ENCODE peak calls at places on chromosomes 12 and 14, in eight cellular contexts. F is NCI-H460; B is ELR; W is stimulated activated CD8-positive, alpha-beta memory T cell treated with anti-CD3 and anti-CD28 coated beads, Interleukin-12 subunit alpha, Interleukin-12 subunit beta, amount 100 ng/mL, for 4 hours; Q is right cardiac atrium; M is cardiac fibroblast; P is activated naive CD8-positive, alpha-beta T cell treated with anti-CD3 and anti-CD28 coated beads, Interleukin-2, amount 50 U/mL, for 24 hours; A is heart left ventricle. X is an unnamed sample.

GRCh38 chr12:6374781-6375150 is 597 bp downstream of the SCNN1A start:
- DNase-seq in F (no peak), B (no peak), W (no peak), Q (no peak), M (no peak), P (no peak), A (no peak), X (no peak)

GRCh38 chr14:64835431-64835830 is 44.3 kb downstream of the SPTB start:
- DNase-seq in F (no peak), B (no peak), W (no peak), Q (no peak), M (no peak), P (no peak), A (no peak), X (no peak)

GRCh38 chr14:99393059-99393655 is 87.5 kb downstream of the SETD3 start:
- DNase-seq in F (peak), B (peak), W (no peak), Q (no peak), M (peak), P (peak), A (no peak), X (no peak)

GRCh38 chr12:18414671-18415070 is 153.4 kb downstream of the PIK3C2G start:
- DNase-seq in F (no peak), B (no peak), W (no peak), Q (no peak), M (no peak), P (no peak), A (no peak), X (no peak)

GRCh38 chr14:26427059-26427458 is 170.8 kb downstream of the NOVA1 start:
- DNase-seq in F (no peak), B (no peak), W (no peak), Q (no peak), M (peak), P (no peak), A (peak), X (no peak)

GRCh38 chr12:12562016-12562483 is 613 bp downstream of the DUSP16 start:
- DNase-seq in F (no peak), B (peak), W (peak), Q (peak), M (peak), P (peak), A (peak), X (peak)

GRCh38 chr12:62158416-62159360 is 101.5 kb upstream of the USP15 start:
- DNase-seq in F (no peak), B (no peak), W (no peak), Q (no peak), M (no peak), P (no peak), A (no peak), X (no peak)

GRCh38 chr12:47845066-47845465 is 25.4 kb upstream of the HDAC7 start:
- DNase-seq in F (no peak), B (no peak), W (no peak), Q (no peak), M (no peak), P (no peak), A (no peak), X (no peak)

GRCh38 chr14:103402700-103403099 is 17.5 kb downstream of the MARK3 start:
- DNase-seq in F (no peak), B (peak), W (no peak), Q (no peak), M (peak), P (no peak), A (peak), X (no peak)

GRCh38 chr12:122094735-122095561 is 16.4 kb downstream of the MLXIP start:
- DNase-seq in F (no peak), B (peak), W (no peak), Q (no peak), M (peak), P (no peak), A (no peak), X (no peak)

GRCh38 chr12:54217309-54217661 is 28.5 kb upstream of the SMUG1 start:
- DNase-seq in F (no peak), B (no peak), W (no peak), Q (no peak), M (no peak), P (no peak), A (no peak), X (no peak)

GRCh38 chr12:105198961-105199360 is 37.0 kb downstream of the APPL2 start:
- DNase-seq in F (no peak), B (peak), W (no peak), Q (no peak), M (no peak), P (no peak), A (no peak), X (no peak)

GRCh38 chr14:96614528-96614927 is 112.3 kb downstream of the PAPOLA start:
- DNase-seq in F (no peak), B (no peak), W (no peak), Q (no peak), M (no peak), P (no peak), A (no peak), X (no peak)

GRCh38 chr12:22797686-22798085 is 172.7 kb downstream of the ETNK1 start:
- DNase-seq in F (no peak), B (no peak), W (no peak), Q (no peak), M (no peak), P (no peak), A (no peak), X (no peak)

GRCh38 chr12:109418848-109419474 is 58.1 kb downstream of the KCTD10 start:
- DNase-seq in F (no peak), B (no peak), W (no peak), Q (no peak), M (no peak), P (no peak), A (no peak), X (no peak)

GRCh38 chr14:39704581-39704980 is 272.3 kb upstream of the FBXO33 start:
- DNase-seq in F (no peak), B (no peak), W (no peak), Q (no peak), M (no peak), P (no peak), A (no peak), X (no peak)

GRCh38 chr14:71852201-71852600 is 80.0 kb upstream of the RGS6 start:
- DNase-seq in F (no peak), B (no peak), W (no peak), Q (no peak), M (peak), P (no peak), A (no peak), X (no peak)

GRCh38 chr14:22852599-22852939 is 16.2 kb downstream of the MMP14 start:
- DNase-seq in F (no peak), B (no peak), W (no peak), Q (no peak), M (no peak), P (no peak), A (no peak), X (no peak)

GRCh38 chr12:128603573-128604120 is 220.1 kb downstream of the SLC15A4 start:
- DNase-seq in F (no peak), B (no peak), W (no peak), Q (no peak), M (no peak), P (no peak), A (no peak), X (no peak)

GRCh38 chr14:100669011-100669412 is 57.7 kb upstream of the DLK1 start:
- DNase-seq in F (no peak), B (no peak), W (no peak), Q (no peak), M (no peak), P (no peak), A (no peak), X (no peak)

GRCh38 chr14:33768458-33768830 is 182.4 kb downstream of the EGLN3 start:
- DNase-seq in F (no peak), B (no peak), W (no peak), Q (no peak), M (peak), P (no peak), A (no peak), X (no peak)

GRCh38 chr14:50003213-50004021 is 110.5 kb downstream of the ARF6 start:
- DNase-seq in F (peak), B (peak), W (peak), Q (peak), M (peak), P (peak), A (peak), X (peak)

GRCh38 chr12:87511371-87511770 is 517.8 kb downstream of the C12orf50 start:
- DNase-seq in F (no peak), B (no peak), W (no peak), Q (no peak), M (peak), P (no peak), A (no peak), X (no peak)

GRCh38 chr14:54674342-54674741 is 107.4 kb downstream of the SAMD4A start:
- DNase-seq in F (no peak), B (no peak), W (no peak), Q (no peak), M (no peak), P (no peak), A (no peak), X (no peak)

GRCh38 chr12:77070382-77071294 is 5.3 kb upstream of the E2F7 start:
- DNase-seq in F (no peak), B (no peak), W (no peak), Q (no peak), M (no peak), P (no peak), A (no peak), X (no peak)

GRCh38 chr12:125070117-125070516 is 4.9 kb downstream of the AACS start:
- DNase-seq in F (no peak), B (no peak), W (no peak), Q (no peak), M (no peak), P (no peak), A (no peak), X (no peak)

GRCh38 chr14:34059925-34060746 is 109.3 kb upstream of the EGLN3 start:
- DNase-seq in F (peak), B (peak), W (peak), Q (peak), M (peak), P (peak), A (peak), X (peak)

GRCh38 chr14:61472801-61473376 is 151.5 kb downstream of the PRKCH start:
- DNase-seq in F (no peak), B (peak), W (peak), Q (no peak), M (peak), P (peak), A (no peak), X (peak)

GRCh38 chr12:6946033-6946919 is 2.5 kb downstream of the C12orf57 start:
- DNase-seq in F (peak), B (no peak), W (peak), Q (peak), M (no peak), P (peak), A (no peak), X (peak)

GRCh38 chr12:62014330-62014729 is 245.9 kb upstream of the USP15 start:
- DNase-seq in F (no peak), B (no peak), W (no peak), Q (no peak), M (no peak), P (no peak), A (no peak), X (no peak)

GRCh38 chr12:43764528-43764927 is 5.8 kb downstream of the IRAK4 start:
- DNase-seq in F (no peak), B (no peak), W (no peak), Q (no peak), M (no peak), P (no peak), A (no peak), X (no peak)

GRCh38 chr12:28294300-28294699 is 104.0 kb downstream of the CCDC91 start:
- DNase-seq in F (no peak), B (no peak), W (no peak), Q (no peak), M (no peak), P (no peak), A (no peak), X (no peak)

GRCh38 chr14:103141117-103141796 is 18.0 kb downstream of the TNFAIP2 start:
- DNase-seq in F (peak), B (peak), W (no peak), Q (peak), M (peak), P (peak), A (no peak), X (no peak)

X was measured in effector CD4-positive, alpha-beta T cell.